ENCODE peak calls at places on chromosomes 6 and 20, in four cellular contexts. X, C, J and A are unnamed samples.
A peak's percentile ranks its signal among the peaks of the same experiment; 100 is the strongest.

GRCh38 chr6:15106958-15107643 is 138.8 kb upstream of the JARID2 start:
- DNase-seq in C (no peak), X (peak; percentile 71), J (no peak), A (no peak)

GRCh38 chr20:51286758-51287157 is 255.8 kb downstream of the NFATC2 start:
- DNase-seq in C (no peak), J (no peak), X (no peak), A (no peak)

GRCh38 chr6:113381957-113382356 is 475.2 kb upstream of the MARCKS start:
- DNase-seq in C (peak; percentile 55), X (no peak), J (peak; percentile 38), A (no peak)

GRCh38 chr6:159844737-159845645 is 44.9 kb downstream of the PNLDC1 start:
- DNase-seq in X (no peak), C (no peak), J (no peak), A (no peak)

GRCh38 chr6:21128601-21129000 is 464.9 kb upstream of the SOX4 start:
- DNase-seq in C (no peak), J (no peak), X (no peak), A (no peak)

GRCh38 chr6:56314683-56315523 is 67.5 kb upstream of the COL21A1 start:
- DNase-seq in C (no peak), X (peak; percentile 27), J (peak; percentile 26), A (peak; percentile 47)

GRCh38 chr6:50049829-50050228 is at the start of gene DEFB112:
- DNase-seq in C (no peak), J (no peak), X (no peak), A (no peak)

GRCh38 chr6:89597988-89598387 is 40.6 kb downstream of the LYRM2 start:
- DNase-seq in J (peak; percentile 62), C (no peak), X (peak; percentile 22), A (peak; percentile 64)

GRCh38 chr6:35140991-35141720 is at the start of gene TCP11:
- DNase-seq in C (no peak), X (peak; percentile 26), J (peak; percentile 26), A (no peak)

GRCh38 chr6:143772110-143772509 is 71.0 kb upstream of the LTV1 start:
- DNase-seq in X (no peak), C (no peak), J (no peak), A (no peak)

GRCh38 chr20:37218431-37218830 is 39.1 kb upstream of the MROH8 start:
- DNase-seq in X (no peak), C (no peak), J (no peak), A (no peak)
- TF ChIP-seq GABPA in X (no peak), C (no peak), J (no peak), A (no peak)

GRCh38 chr20:10218536-10219451 is at the start of gene SNAP25:
- DNase-seq in X (peak; percentile 61), C (no peak), J (peak; percentile 88), A (no peak)

GRCh38 chr20:10217517-10218410 is 866 bp upstream of the SNAP25 start:
- DNase-seq in J (peak; percentile 77), C (no peak), X (no peak), A (no peak)

GRCh38 chr20:10219452-10219791 is 792 bp downstream of the SNAP25 start:
- DNase-seq in J (peak; percentile 84), C (no peak), X (peak; percentile 57), A (no peak)

GRCh38 chr20:10213526-10213925 is 5.1 kb upstream of the SNAP25 start:
- DNase-seq in X (no peak), J (no peak), C (no peak), A (no peak)

GRCh38 chr20:10216146-10216741 is 2.4 kb upstream of the SNAP25 start:
- DNase-seq in X (no peak), C (no peak), J (no peak), A (no peak)
- TF ChIP-seq MAX in X (no peak), C (no peak), J (no peak), A (no peak)

GRCh38 chr6:53273356-53273755 is 75.4 kb downstream of the ELOVL5 start:
- DNase-seq in J (no peak), X (no peak), C (no peak), A (no peak)
- TF ChIP-seq GABPA in J (no peak), X (no peak), C (no peak), A (no peak)

DNA sequence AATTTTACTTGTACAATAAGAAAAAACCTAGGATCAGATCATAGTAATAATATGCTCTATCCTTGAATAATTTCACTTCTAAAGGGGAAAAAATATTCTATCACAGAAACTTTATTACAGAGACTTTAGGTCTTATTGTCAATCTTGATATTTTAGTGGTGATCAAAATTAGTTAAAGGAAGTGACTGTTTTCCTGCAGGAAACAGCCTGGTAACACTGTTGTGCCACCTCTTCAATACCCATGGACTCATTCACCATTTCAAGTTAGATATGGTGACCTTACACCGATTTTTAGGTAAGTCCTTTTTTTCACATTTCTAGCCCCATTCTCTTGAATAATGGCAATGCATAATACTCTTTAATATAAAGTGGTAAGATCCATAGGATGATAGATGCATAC is 99.2 kb downstream of the MTFR2 start:
- DNase-seq in C (no peak), J (no peak), X (no peak), A (no peak)
- TF ChIP-seq MAX in C (no peak), J (no peak), X (no peak), A (no peak)

GRCh38 chr20:5061209-5061608 is 58.5 kb downstream of the PCNA start:
- DNase-seq in X (no peak), J (no peak), C (no peak), A (peak; percentile 65)

GRCh38 chr20:5056801-5057599 is 55.7 kb upstream of the SLC23A2 start:
- DNase-seq in J (no peak), C (peak; percentile 38), X (peak; percentile 63), A (peak; percentile 69)

GRCh38 chr20:5058873-5059272 is 57.6 kb upstream of the SLC23A2 start:
- DNase-seq in J (no peak), C (no peak), X (no peak), A (no peak)
- TF ChIP-seq GABPA in J (no peak), C (no peak), X (no peak), A (no peak)

GRCh38 chr6:102137859-102138258 is 744.4 kb downstream of the GRIK2 start:
- DNase-seq in J (no peak), X (no peak), C (no peak), A (no peak)
- TF ChIP-seq MAX in J (no peak), X (no peak), C (no peak), A (no peak)

DNA sequence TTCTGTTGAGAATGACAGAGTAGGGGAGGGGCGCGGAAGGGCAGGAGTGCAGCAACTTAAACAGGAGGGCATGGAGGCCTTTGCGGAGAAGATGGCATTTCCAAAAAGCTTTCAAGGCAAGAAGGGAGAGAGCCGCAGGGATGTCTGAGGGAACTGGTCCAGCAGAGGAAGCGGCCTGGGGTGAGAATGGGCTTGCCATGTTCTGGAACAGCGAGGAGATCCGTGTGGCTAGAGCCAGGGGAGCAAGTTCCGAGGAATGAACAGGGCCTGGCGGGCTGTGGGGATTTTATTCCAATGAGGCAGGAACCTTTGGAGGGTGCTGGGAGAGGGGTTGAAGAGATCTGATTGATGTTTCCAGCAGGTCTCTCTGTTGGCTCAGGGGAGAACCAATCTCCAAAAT is 86.1 kb downstream of the PREX1 start:
- DNase-seq in X (no peak), J (no peak), C (no peak), A (no peak)
- TF ChIP-seq GABPA in X (no peak), J (no peak), C (no peak), A (no peak)

DNA sequence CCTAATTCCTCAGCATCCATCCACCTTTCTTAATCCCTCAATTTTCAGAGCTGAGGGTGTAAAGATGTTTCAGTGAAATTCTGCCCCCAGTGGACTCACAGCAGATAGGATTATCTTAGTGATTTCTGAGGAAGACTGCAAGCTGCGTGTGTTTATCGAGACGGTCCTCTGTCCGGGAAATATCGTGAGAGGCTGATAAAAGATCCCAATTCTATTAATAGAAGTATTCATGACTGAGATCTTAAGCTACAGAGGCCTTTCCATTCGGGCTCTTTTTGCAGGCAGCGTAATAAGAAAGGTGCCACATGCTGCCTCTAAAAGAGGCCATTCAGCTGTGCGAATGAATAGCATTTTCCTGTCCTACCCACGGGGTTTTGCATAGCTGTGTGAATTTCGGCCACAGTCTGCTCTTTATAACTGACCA is 209.0 kb downstream of the ARHGAP18 start:
- DNase-seq in X (peak; percentile 54), C (no peak), J (peak; percentile 1), A (peak; percentile 44)
- TF ChIP-seq MAX in X (no peak), C (no peak), J (peak; percentile 8), A (no peak)

GRCh38 chr6:31617010-31617409 is 2.0 kb downstream of the AIF1 start:
- DNase-seq in J (no peak), X (no peak), C (no peak), A (no peak)
- TF ChIP-seq GABPA in J (no peak), X (no peak), C (no peak), A (no peak)

DNA sequence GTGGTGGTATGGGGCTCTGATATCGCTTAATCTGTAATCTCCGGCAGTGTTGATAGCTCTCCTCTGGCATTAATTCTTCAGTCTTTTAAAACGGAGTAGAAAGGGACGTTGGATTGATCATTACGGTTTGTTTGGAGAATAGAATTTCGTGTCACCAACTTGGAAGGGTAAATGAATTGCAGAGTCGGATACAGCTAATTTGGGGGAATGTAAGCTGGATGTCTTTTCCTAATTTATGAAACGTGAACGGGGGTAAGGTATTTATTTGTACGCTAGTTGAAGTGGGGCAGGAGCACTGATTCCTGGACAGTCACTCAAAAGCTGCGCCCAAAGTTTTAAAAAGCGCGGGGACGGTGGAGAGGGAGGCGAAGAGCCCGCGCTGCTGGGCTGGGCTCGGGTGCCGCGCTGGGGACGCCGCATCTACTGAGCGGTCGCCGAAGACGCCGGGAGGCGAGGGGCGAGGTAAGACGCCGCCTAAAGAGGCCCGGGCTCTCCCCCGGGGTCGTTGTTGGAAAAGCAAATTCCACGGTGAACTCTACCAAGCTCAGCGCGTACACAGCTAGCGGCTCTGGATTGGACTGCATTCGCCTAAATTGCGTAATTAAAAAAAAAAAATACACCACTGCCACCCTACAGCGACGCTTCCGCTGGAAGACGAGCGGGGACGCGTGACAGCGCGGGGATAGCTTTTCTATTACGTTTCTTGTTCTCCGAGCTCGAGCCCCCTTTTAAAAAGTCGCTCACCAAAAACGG is 92.2 kb upstream of the PRDM1 start:
- DNase-seq in J (peak; percentile 41), X (no peak), C (no peak), A (no peak)
- TF ChIP-seq MAX in J (no peak), X (no peak), C (no peak), A (no peak)